ENCODE peak calls at places on chromosomes 3 and 15, in six cellular contexts. M, I, F, P, O and A are unnamed samples.

GRCh38 chr3:101036676-101037075 is 43.5 kb upstream of the ABI3BP start:
- DNase-seq in I (peak), P (no peak), O (no peak), F (no peak), M (peak), A (no peak)

GRCh38 chr15:75620043-75620775 is 5.3 kb downstream of the SNUPN start:
- DNase-seq in F (peak), M (peak), O (no peak), I (no peak), P (no peak), A (peak)

GRCh38 chr15:38414351-38414750 is 39.6 kb upstream of the FAM98B start:
- DNase-seq in O (peak), M (peak), I (peak), F (peak), P (peak), A (peak)

GRCh38 chr15:67090297-67091072 is 25.1 kb downstream of the SMAD3 start:
- DNase-seq in I (no peak), F (no peak), M (no peak), P (no peak), O (no peak), A (no peak)

GRCh38 chr3:72186485-72186864 is 401.5 kb upstream of the PROK2 start:
- DNase-seq in P (peak), F (no peak), M (peak), O (no peak), I (no peak), A (no peak)

GRCh38 chr3:11950576-11950975 is 53.6 kb upstream of the SYN2 start:
- DNase-seq in P (no peak), M (no peak), F (no peak), I (no peak), O (no peak), A (no peak)

GRCh38 chr15:63226155-63226883 is 36.9 kb downstream of the RAB8B start:
- DNase-seq in M (no peak), F (no peak), P (no peak), I (no peak), O (no peak), A (no peak)

GRCh38 chr3:47661121-47661752 is 82.6 kb upstream of the CSPG5 start:
- DNase-seq in M (peak), F (no peak), I (no peak), O (peak), P (peak), A (peak)

GRCh38 chr15:78018445-78018844 is 59.1 kb downstream of the TBC1D2B start:
- DNase-seq in O (no peak), M (no peak), F (no peak), I (no peak), P (no peak), A (no peak)

DNA sequence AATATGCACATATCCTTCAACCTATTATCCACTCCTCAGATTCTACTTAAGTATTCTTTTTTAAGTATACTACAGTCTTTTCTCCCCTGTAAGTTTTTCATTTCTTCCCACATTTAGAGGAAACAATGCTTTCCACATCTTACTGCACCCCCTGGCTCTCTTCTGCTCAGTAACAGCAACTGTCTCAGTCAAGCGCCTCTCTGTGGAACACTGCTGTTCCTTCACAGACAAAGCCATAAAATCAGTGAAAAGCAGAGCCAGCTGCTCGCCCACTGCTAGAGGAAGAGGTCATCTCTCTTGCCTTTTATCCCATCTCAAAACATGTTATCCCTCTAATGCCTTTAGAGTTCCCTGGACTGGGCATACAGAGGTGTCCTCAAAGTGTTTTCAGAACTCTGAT is 24.8 kb downstream of the SERP1 start:
- DNase-seq in O (no peak), F (no peak), I (no peak), M (no peak), P (no peak), A (no peak)
- TF ChIP-seq CTCF in O (peak), F (no peak), I (no peak), M (no peak), P (no peak), A (no peak)

GRCh38 chr3:182235504-182235903 is 523.8 kb downstream of the SOX2 start:
- DNase-seq in P (no peak), F (no peak), I (no peak), O (no peak), M (no peak), A (no peak)
- H3K27ac ChIP-seq in P (no peak), F (no peak), I (no peak), O (no peak), M (no peak), A (no peak)

GRCh38 chr3:120622870-120623718 is 27.0 kb downstream of the NDUFB4 start:
- DNase-seq in F (no peak), M (peak), I (peak), O (peak), P (peak), A (no peak)
- TF ChIP-seq CTCF in F (no peak), M (peak), I (peak), O (peak), P (no peak), A (no peak)

DNA sequence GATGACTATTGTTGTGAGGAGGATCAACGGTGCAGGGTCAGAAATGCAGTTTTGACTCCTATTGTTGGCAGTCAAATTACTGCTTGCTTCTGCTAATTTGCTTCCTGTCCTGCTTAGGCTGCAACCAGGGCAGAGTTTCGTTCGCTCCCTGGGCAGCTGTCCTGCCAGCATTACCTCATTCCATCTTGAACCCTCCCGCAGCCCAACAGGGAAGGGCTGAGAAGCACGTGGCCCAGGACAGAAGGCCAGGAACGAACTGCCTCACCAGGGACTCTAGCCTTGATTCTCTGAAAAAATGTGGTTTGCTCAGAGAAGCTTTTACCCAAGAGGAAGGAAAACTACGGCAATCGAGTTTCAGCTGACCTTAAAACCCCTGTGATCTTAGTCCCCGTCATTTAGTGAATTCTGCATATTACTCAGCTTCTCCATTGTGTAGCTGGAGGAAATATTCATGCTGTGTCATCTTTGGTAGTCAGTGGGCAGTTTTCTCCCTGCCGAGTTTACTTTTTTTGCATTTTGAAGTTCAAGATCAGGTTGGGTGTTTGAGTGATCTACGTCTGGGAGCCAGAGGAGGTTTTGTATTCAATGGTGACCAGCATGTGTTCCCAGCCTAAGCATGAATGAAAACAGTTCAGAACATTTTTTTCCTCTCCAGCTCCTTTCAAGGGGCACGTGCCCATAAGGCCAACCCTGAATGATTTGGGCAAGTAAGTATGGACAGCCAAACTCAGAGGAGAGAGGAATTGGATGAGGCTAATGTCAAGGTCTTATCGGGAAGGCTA is 23.0 kb downstream of the TLNRD1 start:
- DNase-seq in P (no peak), F (no peak), I (no peak), O (no peak), M (peak), A (no peak)
- H3K27ac ChIP-seq in P (no peak), F (peak), I (no peak), O (peak), M (no peak), A (no peak)

DNA sequence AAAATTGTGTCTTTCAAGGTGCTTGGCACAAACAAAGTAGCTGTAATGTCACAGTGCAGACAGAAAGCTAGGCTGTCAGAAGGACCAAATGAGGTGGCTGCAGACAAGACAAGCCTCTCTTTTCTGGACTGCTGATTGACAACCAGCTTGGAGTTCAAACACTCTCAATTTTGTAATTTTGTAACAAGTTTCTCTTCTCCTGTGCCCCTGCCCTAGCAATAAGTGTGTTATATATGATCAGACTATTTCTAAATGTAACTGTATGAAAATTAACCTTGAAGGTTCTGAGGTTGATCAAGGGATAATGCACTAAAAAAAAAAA is 172.0 kb downstream of the P3H2 start:
- DNase-seq in M (no peak), I (no peak), P (no peak), O (no peak), F (no peak), A (no peak)
- TF ChIP-seq CTCF in M (no peak), I (no peak), P (no peak), O (no peak), F (no peak), A (no peak)

DNA sequence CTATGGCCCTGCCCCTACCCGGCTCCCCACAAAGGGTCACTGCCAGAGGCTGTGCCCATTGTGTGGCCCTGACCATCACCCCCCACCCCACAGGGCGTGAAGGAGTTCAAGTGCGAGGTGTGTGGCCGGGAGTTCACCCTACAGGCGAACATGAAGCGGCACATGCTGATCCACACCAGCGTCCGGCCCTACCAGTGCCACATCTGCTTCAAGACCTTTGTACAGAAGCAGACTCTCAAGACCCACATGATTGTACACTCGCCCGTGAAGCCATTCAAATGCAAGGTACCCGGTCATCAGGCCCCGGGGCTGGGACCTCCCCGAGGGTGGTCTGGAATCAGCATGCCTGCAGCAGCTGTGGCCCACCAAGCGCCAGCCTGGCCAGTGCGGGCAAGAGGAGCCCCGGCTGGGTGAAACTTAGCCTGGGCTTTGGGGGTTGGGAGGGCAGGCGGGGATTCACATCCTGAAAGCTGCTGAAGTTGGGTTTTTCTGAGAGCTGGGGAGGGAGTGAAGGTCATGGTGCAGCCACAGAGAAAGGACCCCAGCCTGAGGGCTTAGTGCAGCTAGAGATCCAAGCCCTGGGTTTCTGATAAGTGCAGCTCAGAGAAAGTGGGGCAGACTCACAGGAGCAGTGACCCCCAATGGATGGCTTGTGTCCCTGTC is 29.2 kb downstream of the IDH2 start:
- DNase-seq in M (no peak), F (no peak), O (no peak), I (no peak), P (no peak), A (no peak)
- H3K27ac ChIP-seq in M (no peak), F (peak), O (no peak), I (no peak), P (peak), A (no peak)